ENCODE peak calls at places on chromosome 1, in five cellular contexts. E is right lobe of liver, V is right cardiac atrium, W is IMR-90, K is lower lobe of right lung. I is an unnamed sample.

GRCh38 chr1:17244826-17245740 is 3.8 kb upstream of the PADI3 start:
- DNase-seq in E (no peak), V (no peak), W (no peak), K (no peak), I (no peak)

GRCh38 chr1:29991025-29991424 is 732.4 kb downstream of the MATN1 start:
- DNase-seq in E (no peak), V (peak; percentile 63), W (no peak), K (no peak), I (no peak)

GRCh38 chr1:55472784-55473183 is 257.6 kb upstream of the USP24 start:
- DNase-seq in E (no peak), V (no peak), W (peak; percentile 31), K (no peak), I (peak; percentile 67)

GRCh38 chr1:226542623-226543103 is 5.9 kb upstream of the STUM start:
- DNase-seq in E (peak; percentile 64), V (peak; percentile 61), W (no peak), K (peak; percentile 67), I (no peak)

GRCh38 chr1:167401260-167401873 is 117.0 kb downstream of the CD247 start:
- DNase-seq in E (no peak), V (no peak), W (peak; percentile 55), K (peak; percentile 62), I (no peak)

GRCh38 chr1:205680073-205680851 is at the start of gene SLC45A3:
- DNase-seq in E (peak; percentile 67), V (peak; percentile 82), W (no peak), K (peak; percentile 52), I (peak; percentile 82)

GRCh38 chr1:102897537-102897936 is 210.8 kb downstream of the COL11A1 start:
- DNase-seq in E (no peak), V (no peak), W (peak; percentile 75), K (no peak), I (no peak)

GRCh38 chr1:109926662-109927300 is 16.1 kb downstream of the CSF1 start:
- DNase-seq in E (no peak), V (no peak), W (peak; percentile 91), K (no peak), I (no peak)

GRCh38 chr1:16215882-16216753 is 3.7 kb upstream of the ARHGEF19 start:
- DNase-seq in E (peak; percentile 66), V (peak; percentile 94), W (peak; percentile 69), K (peak; percentile 91), I (peak; percentile 93)

GRCh38 chr1:47992720-47993119 is 4.5 kb downstream of the TRABD2B start:
- DNase-seq in E (no peak), V (peak; percentile 82), W (no peak), K (no peak), I (no peak)

GRCh38 chr1:5502310-5503194 is 489.7 kb downstream of the NPHP4 start:
- DNase-seq in E (no peak), V (no peak), W (no peak), K (no peak), I (no peak)

GRCh38 chr1:48017716-48018115 is 20.5 kb upstream of the TRABD2B start:
- DNase-seq in E (no peak), V (no peak), W (peak; percentile 25), K (no peak), I (no peak)

GRCh38 chr1:7120863-7121621 is 335.8 kb downstream of the CAMTA1 start:
- DNase-seq in E (no peak), V (no peak), W (no peak), K (no peak), I (no peak)

GRCh38 chr1:99264201-99265021 is at the start of gene PLPPR4:
- DNase-seq in E (peak; percentile 58), V (peak; percentile 89), W (peak; percentile 43), K (peak; percentile 50), I (peak; percentile 71)

GRCh38 chr1:202255343-202255742 is 61.7 kb downstream of the LGR6 start:
- DNase-seq in E (peak; percentile 33), V (no peak), W (peak; percentile 34), K (no peak), I (no peak)

GRCh38 chr1:55071477-55071876 is 32.1 kb downstream of the PCSK9 start:
- DNase-seq in E (no peak), V (peak; percentile 30), W (peak; percentile 70), K (no peak), I (no peak)

GRCh38 chr1:202023033-202023433 is 12.6 kb downstream of the ELF3 start:
- DNase-seq in E (peak; percentile 76), V (no peak), W (no peak), K (peak; percentile 79), I (peak; percentile 93)

GRCh38 chr1:169049258-169049936 is 57.1 kb upstream of the ATP1B1 start:
- DNase-seq in E (no peak), V (no peak), W (no peak), K (no peak), I (no peak)

GRCh38 chr1:19477284-19478240 is 7.8 kb downstream of the CAPZB start:
- DNase-seq in E (no peak), V (no peak), W (no peak), K (peak; percentile 63), I (no peak)

GRCh38 chr1:233904979-233905415 is 521 bp downstream of the SLC35F3 start:
- DNase-seq in E (no peak), V (no peak), W (no peak), K (no peak), I (peak; percentile 65)

GRCh38 chr1:185453496-185454192 is 136.6 kb upstream of the IVNS1ABP start:
- DNase-seq in E (no peak), V (no peak), W (peak; percentile 92), K (no peak), I (no peak)
- H3K27ac ChIP-seq in E (no peak overlapping the region), V (no peak overlapping the region), W (peak overlapping the region; percentile 61), K (no peak overlapping the region), I (no peak overlapping the region)

GRCh38 chr1:248853668-248854375 is 5.1 kb downstream of the ZNF692 start:
- DNase-seq in E (no peak), V (no peak), W (no peak), K (no peak), I (no peak)
- H3K4me1 ChIP-seq in E (no peaks in the 10 kb centered on the region), V (no peaks in the 10 kb centered on the region), W (peaks cover 11% of the 10 kb centered on the region), K (peaks cover 10% of the 10 kb centered on the region), I (peaks cover 12% of the 10 kb centered on the region)

GRCh38 chr1:184509105-184509504 is 122.3 kb downstream of the C1orf21 start:
- DNase-seq in E (no peak), V (no peak), W (no peak), K (no peak), I (no peak)

GRCh38 chr1:184504695-184505338 is 118.0 kb downstream of the C1orf21 start:
- DNase-seq in E (no peak), V (no peak), W (no peak), K (no peak), I (no peak)

GRCh38 chr1:184506501-184506900 is 119.7 kb downstream of the C1orf21 start:
- DNase-seq in E (no peak), V (no peak), W (no peak), K (no peak), I (no peak)

GRCh38 chr1:184507604-184508289 is 120.9 kb downstream of the C1orf21 start:
- DNase-seq in E (no peak), V (no peak), W (peak; percentile 27), K (no peak), I (no peak)

DNA sequence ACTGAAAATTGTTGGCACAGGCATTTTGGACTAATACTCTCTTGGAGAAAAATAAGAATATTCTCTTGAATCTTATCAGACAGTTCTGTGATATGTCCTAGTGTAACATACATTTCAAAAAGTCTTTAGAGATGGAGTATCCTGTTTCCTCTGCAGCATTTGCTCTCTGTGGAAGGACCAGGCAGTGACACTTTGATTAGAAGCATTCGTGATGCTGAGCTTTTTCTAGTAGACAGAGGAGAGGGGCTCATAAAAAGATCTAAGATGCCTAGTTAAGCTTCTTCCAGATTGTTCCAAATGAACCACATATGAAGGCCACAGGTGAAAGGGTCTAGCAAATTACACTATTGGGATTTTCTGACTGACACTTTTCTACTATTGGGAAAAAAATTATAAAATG is 120.3 kb downstream of the C1orf21 start:
- DNase-seq in E (no peak), V (no peak), W (no peak), K (no peak), I (no peak)
- H3K27ac ChIP-seq in E (no peak overlapping the region), V (peak overlapping the region; percentile 27), W (no peak overlapping the region), K (no peak overlapping the region), I (no peak overlapping the region)

GRCh38 chr1:31926846-31927660 is 11.1 kb downstream of the PTP4A2 start:
- DNase-seq in E (no peak), V (no peak), W (no peak), K (no peak), I (no peak)

GRCh38 chr1:31927661-31927980 is 10.5 kb downstream of the PTP4A2 start:
- DNase-seq in E (no peak), V (no peak), W (no peak), K (no peak), I (no peak)

GRCh38 chr1:31923905-31924304 is 14.3 kb downstream of the PTP4A2 start:
- DNase-seq in E (no peak), V (no peak), W (no peak), K (no peak), I (no peak)

GRCh38 chr1:31926252-31926651 is 11.9 kb downstream of the PTP4A2 start:
- DNase-seq in E (no peak), V (no peak), W (no peak), K (no peak), I (no peak)

GRCh38 chr1:31924839-31925238 is 13.3 kb downstream of the PTP4A2 start:
- DNase-seq in E (no peak), V (no peak), W (no peak), K (no peak), I (no peak)
- H3K4me1 ChIP-seq in E (no peaks in the 10 kb centered on the region), V (peaks cover 8% of the 10 kb centered on the region), W (peaks cover 11% of the 10 kb centered on the region), K (peaks cover 92% of the 10 kb centered on the region), I (peaks cover 6% of the 10 kb centered on the region)

GRCh38 chr1:198214924-198215323 is 58.1 kb downstream of the NEK7 start:
- DNase-seq in E (no peak), V (no peak), W (no peak), K (no peak), I (no peak)
- H3K27ac ChIP-seq in E (no peak overlapping the region), V (no peak overlapping the region), W (no peak overlapping the region), K (no peak overlapping the region), I (no peak overlapping the region)

I was measured in kidney.